ENCODE peak calls at places on chromosomes 13 and 19, in six cellular contexts. G is aorta, F is NCI-H2081, U is lower lobe of right lung, Z is H7, N is H9. C is an unnamed sample.

GRCh38 chr19:54160182-54160811 is 776 bp upstream of the LENG1 start:
- DNase-seq in N (no peak), Z (no peak), G (no peak), U (no peak), F (no peak), C (no peak)

GRCh38 chr19:49362048-49362925 is at the start of gene TEAD2:
- DNase-seq in N (peak), Z (peak), F (no peak), U (peak), G (peak), C (peak)

GRCh38 chr19:45746866-45747265 is 13.6 kb downstream of the MEIOSIN start:
- DNase-seq in U (no peak), F (no peak), G (no peak), N (no peak), Z (no peak), C (no peak)

GRCh38 chr19:3775374-3775711 is 3.3 kb upstream of the RAX2 start:
- DNase-seq in F (no peak), U (no peak), Z (peak), G (no peak), N (peak), C (no peak)

GRCh38 chr13:41668130-41668757 is 210.9 kb downstream of the RGCC start:
- DNase-seq in F (peak), U (no peak), N (peak), Z (peak), G (peak), C (no peak)

GRCh38 chr13:75904012-75904411 is 267.9 kb downstream of the LMO7 start:
- DNase-seq in F (no peak), Z (no peak), N (no peak), G (no peak), U (no peak), C (no peak)

GRCh38 chr19:6481541-6482342 is at the start of gene DENND1C:
- DNase-seq in G (peak), Z (peak), U (peak), F (no peak), N (peak), C (no peak)

GRCh38 chr19:47660435-47660832 is 51.5 kb downstream of the BICRA start:
- DNase-seq in G (no peak), Z (no peak), N (no peak), F (no peak), U (peak), C (no peak)